ENCODE peak calls at places on chromosomes 12 and 14, in five cellular contexts. A, Y, D, S and H are unnamed samples.

GRCh38 chr12:131249291-131250027 is 295.8 kb downstream of the ADGRD1 start:
- DNase-seq in A (no peak), D (no peak), S (no peak), Y (peak), H (no peak)

GRCh38 chr12:532908-533565 is 73.3 kb downstream of the B4GALNT3 start:
- DNase-seq in A (no peak), Y (peak), S (peak), D (no peak), H (no peak)

GRCh38 chr12:93846936-93847516 is 169.9 kb downstream of the CRADD start:
- DNase-seq in D (no peak), A (no peak), Y (no peak), S (no peak), H (no peak)

GRCh38 chr12:106243620-106244019 is 4.2 kb downstream of the CKAP4 start:
- DNase-seq in A (no peak), D (no peak), Y (no peak), S (no peak), H (no peak)

GRCh38 chr12:121537814-121538698 is 42.8 kb downstream of the KDM2B start:
- DNase-seq in D (no peak), A (no peak), S (no peak), Y (no peak), H (no peak)

GRCh38 chr12:18583655-18584054 is 154.2 kb downstream of the PLCZ1 start:
- DNase-seq in S (no peak), Y (peak), D (no peak), A (no peak), H (no peak)

GRCh38 chr14:26775765-26776577 is 178.1 kb upstream of the NOVA1 start:
- DNase-seq in S (no peak), Y (peak), D (no peak), A (no peak), H (no peak)

GRCh38 chr12:107764626-107765025 is 3.7 kb upstream of the PRDM4 start:
- DNase-seq in Y (no peak), S (no peak), A (no peak), D (no peak), H (no peak)

GRCh38 chr12:52634266-52635056 is 16.1 kb upstream of the KRT73 start:
- DNase-seq in D (peak), A (no peak), S (no peak), Y (no peak), H (no peak)

GRCh38 chr12:1500095-1500801 is 94.1 kb downstream of the FBXL14 start:
- DNase-seq in Y (peak), S (no peak), D (no peak), A (no peak), H (no peak)

GRCh38 chr12:106070147-106070546 is 68.6 kb downstream of the NUAK1 start:
- DNase-seq in D (no peak), S (no peak), Y (no peak), A (no peak), H (no peak)

GRCh38 chr14:52551696-52552062 is 626 bp downstream of the TXNDC16 start:
- DNase-seq in Y (peak), D (no peak), S (no peak), A (no peak), H (no peak)

GRCh38 chr12:123363385-123363742 is 1.3 kb downstream of the SBNO1 start:
- DNase-seq in D (no peak), S (no peak), Y (peak), A (no peak), H (no peak)

GRCh38 chr12:83827193-83827592 is 1085.4 kb downstream of the SLC6A15 start:
- DNase-seq in A (no peak), S (no peak), D (no peak), Y (no peak), H (no peak)

GRCh38 chr14:50559990-50560928 is at the start of gene ATL1:
- DNase-seq in A (peak), S (peak), Y (peak), D (peak), H (no peak)

GRCh38 chr14:101469382-101470251 is 91.7 kb upstream of the DIO3 start:
- DNase-seq in A (peak), S (no peak), Y (no peak), D (peak), H (no peak)

GRCh38 chr12:89951050-89951693 is 242.5 kb upstream of the ATP2B1 start:
- DNase-seq in Y (peak), D (no peak), A (no peak), S (no peak), H (no peak)

GRCh38 chr12:22042981-22043669 is 2.9 kb upstream of the CMAS start:
- DNase-seq in D (no peak), S (peak), A (no peak), Y (peak), H (no peak)

GRCh38 chr12:3470296-3470695 is 20.7 kb upstream of the PRMT8 start:
- DNase-seq in Y (no peak), D (no peak), S (no peak), A (no peak), H (no peak)

GRCh38 chr14:39419272-39419671 is 13.0 kb downstream of the FBXO33 start:
- DNase-seq in D (no peak), S (no peak), Y (peak), A (no peak), H (no peak)

GRCh38 chr12:106107566-106107965 is 31.2 kb downstream of the NUAK1 start:
- DNase-seq in Y (no peak), A (no peak), S (no peak), D (no peak), H (no peak)

GRCh38 chr14:75306917-75307699 is 28.5 kb downstream of the FOS start:
- DNase-seq in D (peak), S (no peak), A (no peak), Y (peak), H (no peak)
- TF ChIP-seq CTCF in D (no peak), S (peak), A (no peak), Y (peak), H (peak)

GRCh38 chr12:57216014-57216891 is at the start of gene NXPH4:
- DNase-seq in S (no peak), Y (no peak), A (no peak), D (no peak), H (no peak)
- TF ChIP-seq CTCF in S (no peak), Y (no peak), A (no peak), D (no peak), H (peak)

DNA sequence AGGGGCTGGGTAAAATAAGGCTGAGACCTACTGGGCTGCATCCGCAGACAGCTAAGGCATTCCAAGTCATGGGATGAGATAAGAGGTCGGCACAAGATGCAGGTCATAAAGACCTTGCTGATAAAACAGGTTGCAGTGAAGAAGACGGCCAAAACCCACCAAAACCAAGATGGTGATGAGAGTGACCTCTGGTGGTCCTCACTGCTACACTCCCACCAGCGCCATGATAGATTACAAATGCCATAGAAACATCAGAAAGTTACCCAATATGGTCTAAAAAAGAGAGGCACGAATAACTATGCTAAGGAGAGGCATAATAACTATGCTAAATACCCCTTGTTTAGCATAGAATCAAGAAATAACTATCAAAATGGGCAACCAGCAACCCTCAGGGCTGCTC is 46.2 kb upstream of the MAP3K9 start:
- DNase-seq in D (no peak), S (no peak), A (no peak), Y (no peak), H (no peak)
- TF ChIP-seq CTCF in D (no peak), S (no peak), A (no peak), Y (no peak), H (no peak)

GRCh38 chr12:58931518-58931917 is 11.2 kb upstream of the LRIG3 start:
- DNase-seq in Y (no peak), A (no peak), D (no peak), S (no peak), H (no peak)
- TF ChIP-seq CTCF in Y (peak), A (no peak), D (no peak), S (no peak), H (peak)

GRCh38 chr12:78034025-78034424 is 203.3 kb downstream of the NAV3 start:
- DNase-seq in S (peak), Y (peak), D (no peak), A (no peak), H (no peak)

GRCh38 chr12:78038541-78038940 is 207.8 kb downstream of the NAV3 start:
- DNase-seq in A (no peak), D (no peak), Y (no peak), S (no peak), H (no peak)

GRCh38 chr12:78037707-78038106 is 207.0 kb downstream of the NAV3 start:
- DNase-seq in Y (no peak), D (no peak), A (no peak), S (no peak), H (no peak)

GRCh38 chr12:78036889-78037288 is 206.2 kb downstream of the NAV3 start:
- DNase-seq in D (no peak), S (no peak), A (no peak), Y (no peak), H (no peak)

GRCh38 chr12:78035913-78036658 is 205.4 kb downstream of the NAV3 start:
- DNase-seq in D (no peak), A (no peak), S (no peak), Y (peak), H (no peak)
- TF ChIP-seq CTCF in D (no peak), A (no peak), S (no peak), Y (no peak), H (no peak)

DNA sequence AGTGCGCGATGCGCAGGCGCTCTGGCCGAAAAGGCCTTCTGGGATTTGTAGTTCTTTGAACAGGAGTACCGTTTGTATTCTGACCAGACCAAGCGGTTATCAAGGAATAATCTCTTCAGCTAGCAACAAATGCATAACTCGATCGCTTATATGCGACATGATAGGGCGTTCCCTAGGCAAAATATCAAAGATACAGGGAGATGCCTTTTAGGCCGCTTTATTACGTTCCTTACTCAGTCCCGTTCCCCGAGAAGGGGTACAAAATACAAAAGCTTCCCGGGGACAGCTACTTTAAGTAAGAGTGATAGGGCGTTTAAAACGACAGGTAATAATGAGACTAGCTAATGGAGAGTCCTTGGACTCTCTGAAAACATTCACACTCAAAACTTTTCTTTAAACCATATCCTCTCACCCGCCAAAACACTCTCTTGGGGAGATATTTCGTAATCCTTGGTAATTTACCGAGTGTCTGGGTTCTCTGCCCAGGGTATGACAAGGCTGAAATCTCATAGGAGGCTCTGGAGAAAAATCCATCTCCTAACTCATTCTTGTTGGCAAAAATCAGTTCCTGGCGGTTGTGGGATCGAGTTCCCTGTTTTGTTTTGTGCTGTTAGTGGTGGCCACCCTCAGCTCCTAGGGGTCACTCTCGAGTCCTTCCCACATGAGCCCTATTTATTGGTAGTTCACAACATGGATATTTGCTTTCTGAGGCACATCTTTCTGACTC is 412 bp upstream of the SNW1 start:
- DNase-seq in A (peak), D (peak), S (peak), Y (peak), H (no peak)
- TF ChIP-seq CTCF in A (no peak), D (peak), S (peak), Y (peak), H (peak)

GRCh38 chr14:67538501-67538900 is 5.4 kb downstream of the PLEKHH1 start:
- DNase-seq in Y (no peak), S (no peak), A (no peak), D (no peak), H (no peak)

GRCh38 chr14:67544590-67544989 is 11.5 kb downstream of the PLEKHH1 start:
- DNase-seq in D (no peak), S (no peak), Y (no peak), A (no peak), H (no peak)

GRCh38 chr14:67539116-67539515 is 6.0 kb downstream of the PLEKHH1 start:
- DNase-seq in D (no peak), Y (no peak), A (no peak), S (no peak), H (no peak)

GRCh38 chr14:67537736-67538135 is 4.6 kb downstream of the PLEKHH1 start:
- DNase-seq in S (no peak), A (no peak), D (no peak), Y (no peak), H (no peak)

GRCh38 chr14:67541448-67542387 is 8.6 kb downstream of the PLEKHH1 start:
- DNase-seq in D (no peak), Y (no peak), A (no peak), S (no peak), H (no peak)
- TF ChIP-seq CTCF in D (no peak), Y (no peak), A (no peak), S (no peak), H (no peak)

GRCh38 chr14:99564256-99564902 is 39.6 kb downstream of the CCDC85C start:
- DNase-seq in D (no peak), S (no peak), A (peak), Y (peak), H (no peak)
- TF ChIP-seq CTCF in D (no peak), S (no peak), A (no peak), Y (no peak), H (no peak)